ENCODE peak calls at places on chromosomes 1 and 21, in ten cellular contexts. One of them, this sample, is unnamed.

GRCh38 chr1:32336963-32337675 is 1.1 kb upstream of the MARCKSL1 start:
- DNase-seq in suprapubic skin: no peak
- DNase-seq in HCT116: no peak
- DNase-seq in GM12892: peak; percentile 60
- DNase-seq in H1: no peak
- DNase-seq in HepG2: no peak
- DNase-seq in transverse colon: peak; percentile 57
- DNase-seq in SK-N-SH: no peak
- DNase-seq in K562: peak; percentile 49
- DNase-seq in stomach: peak; percentile 50
- DNase-seq in this sample: no peak

GRCh38 chr1:224733021-224733911 is 117.1 kb downstream of the CNIH3 start:
- DNase-seq in suprapubic skin: no peak
- DNase-seq in HCT116: no peak
- DNase-seq in GM12892: no peak
- DNase-seq in H1: no peak
- DNase-seq in HepG2: peak; percentile 9
- DNase-seq in transverse colon: no peak
- DNase-seq in SK-N-SH: peak; percentile 73
- DNase-seq in K562: no peak
- DNase-seq in stomach: no peak
- DNase-seq in this sample: no peak

GRCh38 chr1:66769512-66770229 is 17.4 kb downstream of the DYNLT5 start:
- DNase-seq in suprapubic skin: no peak
- DNase-seq in HCT116: no peak
- DNase-seq in GM12892: no peak
- DNase-seq in H1: no peak
- DNase-seq in HepG2: no peak
- DNase-seq in transverse colon: no peak
- DNase-seq in SK-N-SH: no peak
- DNase-seq in K562: no peak
- DNase-seq in stomach: no peak
- DNase-seq in this sample: no peak

GRCh38 chr1:155000475-155000724 is 2.2 kb upstream of the ZBTB7B start:
- DNase-seq in suprapubic skin: no peak
- DNase-seq in HCT116: no peak
- DNase-seq in GM12892: no peak
- DNase-seq in H1: no peak
- DNase-seq in HepG2: no peak
- DNase-seq in transverse colon: peak; percentile 57
- DNase-seq in SK-N-SH: no peak
- DNase-seq in K562: no peak
- DNase-seq in stomach: peak; percentile 64
- DNase-seq in this sample: no peak

GRCh38 chr1:6419803-6420593 is at the start of gene HES2:
- DNase-seq in suprapubic skin: no peak
- DNase-seq in HCT116: no peak
- DNase-seq in GM12892: no peak
- DNase-seq in H1: peak; percentile 82
- DNase-seq in HepG2: no peak
- DNase-seq in transverse colon: peak; percentile 80
- DNase-seq in SK-N-SH: peak; percentile 61
- DNase-seq in K562: peak; percentile 93
- DNase-seq in stomach: peak; percentile 50
- DNase-seq in this sample: no peak

GRCh38 chr1:170445096-170445495 is 86.9 kb upstream of the GORAB start:
- DNase-seq in suprapubic skin: no peak
- DNase-seq in HCT116: no peak
- DNase-seq in GM12892: no peak
- DNase-seq in H1: no peak
- DNase-seq in HepG2: no peak
- DNase-seq in transverse colon: no peak
- DNase-seq in SK-N-SH: no peak
- DNase-seq in K562: no peak
- DNase-seq in stomach: no peak
- DNase-seq in this sample: no peak

GRCh38 chr1:173195596-173196088 is 11.5 kb downstream of the TNFSF4 start:
- DNase-seq in suprapubic skin: no peak
- DNase-seq in HCT116: no peak
- DNase-seq in GM12892: no peak
- DNase-seq in H1: no peak
- DNase-seq in HepG2: no peak
- DNase-seq in transverse colon: no peak
- DNase-seq in SK-N-SH: no peak
- DNase-seq in K562: no peak
- DNase-seq in stomach: no peak
- DNase-seq in this sample: no peak

GRCh38 chr1:205298191-205298994 is 23.2 kb downstream of the NUAK2 start:
- DNase-seq in suprapubic skin: no peak
- DNase-seq in HCT116: peak; percentile 89
- DNase-seq in GM12892: no peak
- DNase-seq in H1: peak; percentile 59
- DNase-seq in HepG2: peak; percentile 84
- DNase-seq in transverse colon: no peak
- DNase-seq in SK-N-SH: no peak
- DNase-seq in K562: no peak
- DNase-seq in stomach: no peak
- DNase-seq in this sample: no peak

GRCh38 chr1:41100170-41100569 is 78.6 kb upstream of the SLFNL1 start:
- DNase-seq in suprapubic skin: no peak
- DNase-seq in HCT116: no peak
- DNase-seq in GM12892: no peak
- DNase-seq in H1: no peak
- DNase-seq in HepG2: no peak
- DNase-seq in transverse colon: no peak
- DNase-seq in SK-N-SH: no peak
- DNase-seq in K562: no peak
- DNase-seq in stomach: no peak
- DNase-seq in this sample: no peak
- TF ChIP-seq POLR2AphosphoS5 in suprapubic skin: no peak
- TF ChIP-seq POLR2AphosphoS5 in HCT116: no peak
- TF ChIP-seq POLR2AphosphoS5 in GM12892: no peak
- TF ChIP-seq POLR2AphosphoS5 in H1: no peak
- TF ChIP-seq POLR2AphosphoS5 in HepG2: no peak
- TF ChIP-seq POLR2AphosphoS5 in transverse colon: no peak
- TF ChIP-seq POLR2AphosphoS5 in SK-N-SH: no peak
- TF ChIP-seq POLR2AphosphoS5 in K562: no peak
- TF ChIP-seq POLR2AphosphoS5 in stomach: no peak
- TF ChIP-seq POLR2AphosphoS5 in this sample: no peak

GRCh38 chr1:156584813-156585212 is 5.3 kb downstream of the TTC24 start:
- DNase-seq in suprapubic skin: no peak
- DNase-seq in HCT116: no peak
- DNase-seq in GM12892: no peak
- DNase-seq in H1: peak; percentile 81
- DNase-seq in HepG2: peak; percentile 28
- DNase-seq in transverse colon: no peak
- DNase-seq in SK-N-SH: peak; percentile 65
- DNase-seq in K562: peak; percentile 63
- DNase-seq in stomach: no peak
- DNase-seq in this sample: no peak
- TF ChIP-seq POLR2AphosphoS5 in suprapubic skin: no peak
- TF ChIP-seq POLR2AphosphoS5 in HCT116: no peak
- TF ChIP-seq POLR2AphosphoS5 in GM12892: no peak
- TF ChIP-seq POLR2AphosphoS5 in H1: no peak
- TF ChIP-seq POLR2AphosphoS5 in HepG2: no peak
- TF ChIP-seq POLR2AphosphoS5 in transverse colon: no peak
- TF ChIP-seq POLR2AphosphoS5 in SK-N-SH: no peak
- TF ChIP-seq POLR2AphosphoS5 in K562: no peak
- TF ChIP-seq POLR2AphosphoS5 in stomach: no peak
- TF ChIP-seq POLR2AphosphoS5 in this sample: no peak

GRCh38 chr21:20220586-20220985 is 777.6 kb upstream of the NCAM2 start:
- DNase-seq in suprapubic skin: no peak
- DNase-seq in HCT116: no peak
- DNase-seq in GM12892: no peak
- DNase-seq in H1: no peak
- DNase-seq in HepG2: no peak
- DNase-seq in transverse colon: no peak
- DNase-seq in SK-N-SH: no peak
- DNase-seq in K562: no peak
- DNase-seq in stomach: no peak
- DNase-seq in this sample: no peak

GRCh38 chr21:20215959-20216358 is 782.2 kb upstream of the NCAM2 start:
- DNase-seq in suprapubic skin: no peak
- DNase-seq in HCT116: no peak
- DNase-seq in GM12892: no peak
- DNase-seq in H1: no peak
- DNase-seq in HepG2: no peak
- DNase-seq in transverse colon: no peak
- DNase-seq in SK-N-SH: no peak
- DNase-seq in K562: no peak
- DNase-seq in stomach: no peak
- DNase-seq in this sample: no peak
- TF ChIP-seq POLR2AphosphoS5 in suprapubic skin: no peak
- TF ChIP-seq POLR2AphosphoS5 in HCT116: no peak
- TF ChIP-seq POLR2AphosphoS5 in GM12892: no peak
- TF ChIP-seq POLR2AphosphoS5 in H1: no peak
- TF ChIP-seq POLR2AphosphoS5 in HepG2: no peak
- TF ChIP-seq POLR2AphosphoS5 in transverse colon: no peak
- TF ChIP-seq POLR2AphosphoS5 in SK-N-SH: no peak
- TF ChIP-seq POLR2AphosphoS5 in K562: no peak
- TF ChIP-seq POLR2AphosphoS5 in stomach: no peak
- TF ChIP-seq POLR2AphosphoS5 in this sample: no peak

GRCh38 chr21:44326272-44326647 is 12.9 kb downstream of the CFAP410 start:
- DNase-seq in suprapubic skin: no peak
- DNase-seq in HCT116: no peak
- DNase-seq in GM12892: no peak
- DNase-seq in H1: no peak
- DNase-seq in HepG2: no peak
- DNase-seq in transverse colon: no peak
- DNase-seq in SK-N-SH: no peak
- DNase-seq in K562: no peak
- DNase-seq in stomach: no peak
- DNase-seq in this sample: no peak
- TF ChIP-seq POLR2AphosphoS5 in suprapubic skin: no peak
- TF ChIP-seq POLR2AphosphoS5 in HCT116: no peak
- TF ChIP-seq POLR2AphosphoS5 in GM12892: no peak
- TF ChIP-seq POLR2AphosphoS5 in H1: no peak
- TF ChIP-seq POLR2AphosphoS5 in HepG2: no peak
- TF ChIP-seq POLR2AphosphoS5 in transverse colon: no peak
- TF ChIP-seq POLR2AphosphoS5 in SK-N-SH: no peak
- TF ChIP-seq POLR2AphosphoS5 in K562: no peak
- TF ChIP-seq POLR2AphosphoS5 in stomach: no peak
- TF ChIP-seq POLR2AphosphoS5 in this sample: no peak

GRCh38 chr1:152050886-152051764 is 14.3 kb upstream of the S100A11 start:
- DNase-seq in suprapubic skin: no peak
- DNase-seq in HCT116: no peak
- DNase-seq in GM12892: no peak
- DNase-seq in H1: no peak
- DNase-seq in HepG2: no peak
- DNase-seq in transverse colon: no peak
- DNase-seq in SK-N-SH: no peak
- DNase-seq in K562: no peak
- DNase-seq in stomach: no peak
- DNase-seq in this sample: no peak

GRCh38 chr1:152053375-152053774 is 16.6 kb upstream of the S100A11 start:
- DNase-seq in suprapubic skin: no peak
- DNase-seq in HCT116: no peak
- DNase-seq in GM12892: no peak
- DNase-seq in H1: no peak
- DNase-seq in HepG2: no peak
- DNase-seq in transverse colon: no peak
- DNase-seq in SK-N-SH: no peak
- DNase-seq in K562: no peak
- DNase-seq in stomach: no peak
- DNase-seq in this sample: no peak

GRCh38 chr1:152048641-152048970 is 11.8 kb upstream of the S100A11 start:
- DNase-seq in suprapubic skin: no peak
- DNase-seq in HCT116: no peak
- DNase-seq in GM12892: no peak
- DNase-seq in H1: no peak
- DNase-seq in HepG2: no peak
- DNase-seq in transverse colon: no peak
- DNase-seq in SK-N-SH: no peak
- DNase-seq in K562: no peak
- DNase-seq in stomach: no peak
- DNase-seq in this sample: no peak

GRCh38 chr1:152049291-152050073 is 12.7 kb upstream of the S100A11 start:
- DNase-seq in suprapubic skin: no peak
- DNase-seq in HCT116: no peak
- DNase-seq in GM12892: no peak
- DNase-seq in H1: no peak
- DNase-seq in HepG2: no peak
- DNase-seq in transverse colon: no peak
- DNase-seq in SK-N-SH: no peak
- DNase-seq in K562: no peak
- DNase-seq in stomach: no peak
- DNase-seq in this sample: no peak

GRCh38 chr1:152052606-152053005 is 15.8 kb upstream of the S100A11 start:
- DNase-seq in suprapubic skin: peak; percentile 94
- DNase-seq in HCT116: peak; percentile 64
- DNase-seq in GM12892: peak; percentile 29
- DNase-seq in H1: peak; percentile 94
- DNase-seq in HepG2: peak; percentile 64
- DNase-seq in transverse colon: peak; percentile 88
- DNase-seq in SK-N-SH: peak; percentile 72
- DNase-seq in K562: peak; percentile 83
- DNase-seq in stomach: peak; percentile 92
- DNase-seq in this sample: no peak
- TF ChIP-seq POLR2AphosphoS5 in suprapubic skin: no peak
- TF ChIP-seq POLR2AphosphoS5 in HCT116: no peak
- TF ChIP-seq POLR2AphosphoS5 in GM12892: no peak
- TF ChIP-seq POLR2AphosphoS5 in H1: no peak
- TF ChIP-seq POLR2AphosphoS5 in HepG2: no peak
- TF ChIP-seq POLR2AphosphoS5 in transverse colon: no peak
- TF ChIP-seq POLR2AphosphoS5 in SK-N-SH: no peak
- TF ChIP-seq POLR2AphosphoS5 in K562: no peak
- TF ChIP-seq POLR2AphosphoS5 in stomach: no peak
- TF ChIP-seq POLR2AphosphoS5 in this sample: peak; percentile 21

DNA sequence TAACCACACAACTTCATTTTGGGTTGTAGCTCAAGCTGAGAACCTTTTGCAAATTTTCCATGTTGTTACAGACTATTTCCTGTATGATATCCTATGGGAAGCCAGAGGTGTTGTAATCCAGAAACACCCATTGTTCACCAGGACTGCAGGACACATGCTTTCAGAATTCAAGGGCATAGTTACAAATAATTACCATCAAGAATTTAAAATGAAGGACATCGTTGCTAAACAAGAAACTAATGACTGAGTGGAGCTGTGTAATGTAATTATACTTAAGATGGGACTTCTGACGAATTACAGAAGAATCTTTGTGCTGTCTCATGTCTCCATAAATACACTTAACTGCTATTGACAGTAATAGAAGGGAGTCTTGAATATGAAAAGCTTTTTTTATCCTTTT is 47.6 kb upstream of the HOOK1 start:
- DNase-seq in suprapubic skin: no peak
- DNase-seq in HCT116: no peak
- DNase-seq in GM12892: no peak
- DNase-seq in H1: no peak
- DNase-seq in HepG2: peak; percentile 12
- DNase-seq in transverse colon: no peak
- DNase-seq in SK-N-SH: no peak
- DNase-seq in K562: no peak
- DNase-seq in stomach: no peak
- DNase-seq in this sample: no peak
- TF ChIP-seq POLR2AphosphoS5 in suprapubic skin: no peak
- TF ChIP-seq POLR2AphosphoS5 in HCT116: no peak
- TF ChIP-seq POLR2AphosphoS5 in GM12892: no peak
- TF ChIP-seq POLR2AphosphoS5 in H1: no peak
- TF ChIP-seq POLR2AphosphoS5 in HepG2: no peak
- TF ChIP-seq POLR2AphosphoS5 in transverse colon: no peak
- TF ChIP-seq POLR2AphosphoS5 in SK-N-SH: peak; percentile 82
- TF ChIP-seq POLR2AphosphoS5 in K562: no peak
- TF ChIP-seq POLR2AphosphoS5 in stomach: no peak
- TF ChIP-seq POLR2AphosphoS5 in this sample: no peak

This sample was measured in vagina.